ENCODE peak calls at places on chromosome 13, in six cellular contexts. One of them, this sample, is unnamed.
A peak's percentile ranks its signal among the peaks of the same experiment; 100 is the strongest.

GRCh38 chr13:111211789-111212516 is 96.8 kb downstream of the ARHGEF7 start:
- DNase-seq in sciatic nerve: no peak
- DNase-seq in naive thymus-derived CD8-positive, alpha-beta T cell: no peak
- DNase-seq in psoas muscle: no peak
- DNase-seq in NCI-H1092 treated with DMSO at 0.1 percent for 48 hours: no peak
- DNase-seq in fibroblast of lung: peak; percentile 93
- DNase-seq in this sample: no peak

GRCh38 chr13:29924482-29924884 is 74.1 kb upstream of the UBL3 start:
- DNase-seq in naive thymus-derived CD8-positive, alpha-beta T cell: no peak
- DNase-seq in sciatic nerve: no peak
- DNase-seq in psoas muscle: no peak
- DNase-seq in fibroblast of lung: peak; percentile 89
- DNase-seq in NCI-H1092 treated with DMSO at 0.1 percent for 48 hours: peak; percentile 66
- DNase-seq in this sample: no peak

GRCh38 chr13:102195566-102196462 is 206.0 kb downstream of the FGF14 start:
- DNase-seq in sciatic nerve: no peak
- DNase-seq in naive thymus-derived CD8-positive, alpha-beta T cell: no peak
- DNase-seq in NCI-H1092 treated with DMSO at 0.1 percent for 48 hours: no peak
- DNase-seq in fibroblast of lung: peak; percentile 80
- DNase-seq in psoas muscle: no peak
- DNase-seq in this sample: no peak

GRCh38 chr13:74067818-74068217 is 66.4 kb downstream of the KLF12 start:
- DNase-seq in fibroblast of lung: peak; percentile 66
- DNase-seq in naive thymus-derived CD8-positive, alpha-beta T cell: no peak
- DNase-seq in NCI-H1092 treated with DMSO at 0.1 percent for 48 hours: no peak
- DNase-seq in sciatic nerve: no peak
- DNase-seq in psoas muscle: no peak
- DNase-seq in this sample: no peak

GRCh38 chr13:36914648-36915047 is 5.4 kb downstream of the SMAD9 start:
- DNase-seq in fibroblast of lung: peak; percentile 11
- DNase-seq in NCI-H1092 treated with DMSO at 0.1 percent for 48 hours: no peak
- DNase-seq in sciatic nerve: no peak
- DNase-seq in psoas muscle: no peak
- DNase-seq in naive thymus-derived CD8-positive, alpha-beta T cell: no peak
- DNase-seq in this sample: no peak

GRCh38 chr13:51977606-51978005 is 33.6 kb downstream of the ATP7B start:
- DNase-seq in fibroblast of lung: no peak
- DNase-seq in sciatic nerve: no peak
- DNase-seq in psoas muscle: no peak
- DNase-seq in naive thymus-derived CD8-positive, alpha-beta T cell: no peak
- DNase-seq in NCI-H1092 treated with DMSO at 0.1 percent for 48 hours: no peak
- DNase-seq in this sample: no peak

GRCh38 chr13:97627566-97627965 is 193.6 kb downstream of the RAP2A start:
- DNase-seq in psoas muscle: peak; percentile 69
- DNase-seq in fibroblast of lung: peak; percentile 87
- DNase-seq in naive thymus-derived CD8-positive, alpha-beta T cell: no peak
- DNase-seq in NCI-H1092 treated with DMSO at 0.1 percent for 48 hours: peak; percentile 56
- DNase-seq in sciatic nerve: peak; percentile 71
- DNase-seq in this sample: no peak

GRCh38 chr13:87089391-87089790 is 581.8 kb upstream of the SLITRK5 start:
- DNase-seq in psoas muscle: no peak
- DNase-seq in sciatic nerve: no peak
- DNase-seq in naive thymus-derived CD8-positive, alpha-beta T cell: no peak
- DNase-seq in fibroblast of lung: peak; percentile 82
- DNase-seq in NCI-H1092 treated with DMSO at 0.1 percent for 48 hours: no peak
- DNase-seq in this sample: no peak

GRCh38 chr13:74444161-74444571 is 310.0 kb upstream of the KLF12 start:
- DNase-seq in sciatic nerve: no peak
- DNase-seq in psoas muscle: no peak
- DNase-seq in fibroblast of lung: peak; percentile 61
- DNase-seq in naive thymus-derived CD8-positive, alpha-beta T cell: no peak
- DNase-seq in NCI-H1092 treated with DMSO at 0.1 percent for 48 hours: no peak
- DNase-seq in this sample: no peak

This sample was measured in MV-4-11.